ENCODE peak calls at places on chromosomes 4 and X, in four cellular contexts. F is neuronal stem cell, Z is adrenal gland, A is adipocyte. E is an unnamed sample. For H3K27me3 and H3K4me1, the result is how much of the 10 kb centered on the place peaks cover.

GRCh38 chr4:125325733-125326132 is 11.0 kb downstream of the FAT4 start:
- DNase-seq in F (no peak), Z (no peak), A (no peak), E (no peak)

GRCh38 chr4:16443504-16444088 is 217.3 kb upstream of the TAPT1 start:
- DNase-seq in F (peak), A (peak), Z (no peak), E (no peak)

GRCh38 chr4:70902577-70903281 is 560 bp downstream of the MOB1B start:
- DNase-seq in F (peak), A (no peak), Z (no peak), E (no peak)

GRCh38 chr4:118282692-118283091 is 70.1 kb downstream of the PRSS12 start:
- DNase-seq in F (no peak), A (peak), Z (no peak), E (no peak)

GRCh38 chrX:29553542-29553941 is 661.8 kb upstream of the MAGEB2 start:
- DNase-seq in A (no peak), F (no peak), Z (no peak), E (no peak)

GRCh38 chr4:17619416-17620105 is 5.1 kb downstream of the MED28 start:
- DNase-seq in A (peak), Z (no peak), F (no peak), E (no peak)

GRCh38 chr4:141375855-141376254 is 155.2 kb downstream of the ZNF330 start:
- DNase-seq in Z (peak), A (peak), F (no peak), E (no peak)

GRCh38 chr4:126899382-126899801 is 733.4 kb upstream of the INTU start:
- DNase-seq in F (no peak), A (peak), Z (peak), E (peak)

GRCh38 chrX:26952213-26952612 is 510.9 kb downstream of the PPP4R3C start:
- DNase-seq in A (no peak), F (no peak), Z (no peak), E (no peak)

GRCh38 chrX:28586891-28587635 is at the start of gene IL1RAPL1:
- DNase-seq in Z (no peak), A (peak), F (no peak), E (no peak)

GRCh38 chrX:64842492-64842891 is 133.8 kb downstream of the ZC4H2 start:
- DNase-seq in F (no peak), A (no peak), Z (no peak), E (no peak)

GRCh38 chrX:47047989-47048388 is 30.3 kb upstream of the RGN start:
- DNase-seq in F (no peak), A (no peak), Z (peak), E (no peak)

GRCh38 chr4:116824172-116824571 is 261.2 kb downstream of the TRAM1L1 start:
- DNase-seq in Z (no peak), F (no peak), A (no peak), E (no peak)

GRCh38 chrX:55624403-55624802 is 1.2 kb downstream of the FOXR2 start:
- DNase-seq in F (no peak), Z (peak), A (no peak), E (no peak)

GRCh38 chr4:113468165-113469022 is 293.1 kb downstream of the CAMK2D start:
- DNase-seq in F (peak), Z (peak), A (peak), E (peak)

GRCh38 chrX:46488712-46489111 is 56.5 kb downstream of the ZNF674 start:
- DNase-seq in F (no peak), A (no peak), Z (no peak), E (no peak)

GRCh38 chrX:68868316-68868715 is 39.5 kb downstream of the EFNB1 start:
- DNase-seq in A (no peak), F (no peak), Z (no peak), E (no peak)

GRCh38 chrX:3263681-3264126 is 82.7 kb downstream of the MXRA5 start:
- DNase-seq in F (no peak), A (peak), Z (no peak), E (no peak)

GRCh38 chr4:118865091-118865708 is 23.5 kb upstream of the SYNPO2 start:
- DNase-seq in A (peak), F (peak), Z (peak), E (no peak)

GRCh38 chrX:22365460-22365859 is 92.7 kb downstream of the CBLL2 start:
- DNase-seq in A (peak), F (no peak), Z (no peak), E (no peak)

GRCh38 chr4:169080970-169081369 is 70.9 kb upstream of the CBR4 start:
- DNase-seq in A (peak), F (no peak), Z (peak), E (no peak)

GRCh38 chr4:161869511-161869910 is 294.3 kb downstream of the FSTL5 start:
- DNase-seq in Z (no peak), A (no peak), F (no peak), E (no peak)

GRCh38 chr4:176791591-176792347 is 953 bp downstream of the VEGFC start:
- DNase-seq in A (peak), Z (peak), F (peak), E (peak)

GRCh38 chr4:182105416-182105815 is 137.8 kb upstream of the TENM3 start:
- DNase-seq in A (no peak), F (no peak), Z (no peak), E (no peak)

GRCh38 chr4:152424980-152425379 is 110.9 kb downstream of the FBXW7 start:
- DNase-seq in Z (no peak), F (no peak), A (no peak), E (no peak)

GRCh38 chr4:79087091-79087490 is 147.9 kb upstream of the PAQR3 start:
- DNase-seq in Z (no peak), A (no peak), F (peak), E (no peak)

GRCh38 chrX:9372866-9373265 is 92.0 kb upstream of the TBL1X start:
- DNase-seq in Z (no peak), F (no peak), A (no peak), E (no peak)

GRCh38 chrX:11758400-11759171 is 549 bp downstream of the MSL3 start:
- DNase-seq in A (peak), F (peak), Z (peak), E (peak)

GRCh38 chr4:112747035-112747434 is 110.1 kb downstream of the LARP7 start:
- DNase-seq in F (peak), A (no peak), Z (no peak), E (no peak)

GRCh38 chr4:126051709-126052424 is 737.1 kb downstream of the FAT4 start:
- DNase-seq in F (no peak), A (peak), Z (no peak), E (no peak)

GRCh38 chr4:103012085-103012484 is 7.4 kb downstream of the SLC9B1 start:
- DNase-seq in Z (peak), F (no peak), A (peak), E (no peak)

GRCh38 chrX:643911-644303 is 13.3 kb downstream of the SHOX start:
- DNase-seq in Z (no peak), F (no peak), A (no peak), E (no peak)

GRCh38 chr4:110621328-110621812 is 1.5 kb downstream of the PITX2 start:
- DNase-seq in A (no peak), Z (no peak), F (no peak), E (no peak)
- H3K27me3 ChIP-seq in A (under half), Z (half or more), F (half or more), E (half or more)

GRCh38 chr4:1751155-1751918 is 30.0 kb downstream of the TACC3 start:
- DNase-seq in A (no peak), Z (no peak), F (no peak), E (no peak)
- H3K4me1 ChIP-seq in A (under half), Z (under half), F (under half), E (under half)

GRCh38 chr4:30720021-30720655 is at the start of gene PCDH7:
- DNase-seq in Z (no peak), A (peak), F (peak), E (peak)

GRCh38 chr4:30717208-30718020 is 2.8 kb upstream of the PCDH7 start:
- DNase-seq in A (peak), Z (no peak), F (peak), E (peak)

GRCh38 chr4:30719363-30720020 is 677 bp upstream of the PCDH7 start:
- DNase-seq in A (peak), Z (no peak), F (peak), E (peak)

GRCh38 chr4:30718021-30718888 is 1.9 kb upstream of the PCDH7 start:
- DNase-seq in Z (no peak), A (peak), F (peak), E (peak)

GRCh38 chr4:30718889-30719252 is 1.3 kb upstream of the PCDH7 start:
- DNase-seq in A (peak), F (peak), Z (no peak), E (no peak)
- H3K27me3 ChIP-seq in A (under half), F (under half), Z (half or more), E (half or more)

DNA sequence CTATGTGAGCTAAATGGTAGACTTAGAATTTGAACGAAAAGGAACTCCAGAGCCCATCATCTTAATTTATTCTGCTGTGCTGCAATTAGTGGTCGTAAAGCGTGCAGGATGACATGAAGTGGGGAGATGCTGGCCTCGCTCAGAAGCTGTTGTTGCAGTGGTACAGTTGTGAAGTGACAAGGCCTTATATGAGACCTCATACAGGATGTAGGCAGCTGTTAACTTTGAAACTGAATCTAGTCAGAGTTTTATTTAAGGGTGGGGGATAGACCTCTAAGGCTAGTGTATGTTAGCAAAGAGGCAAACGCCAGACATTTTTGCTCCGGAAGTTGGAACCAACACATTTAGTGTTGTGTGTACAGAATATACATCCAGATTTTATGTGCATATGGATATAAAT is 13.5 kb downstream of the KLF3 start:
- DNase-seq in Z (no peak), A (no peak), F (no peak), E (no peak)
- H3K4me1 ChIP-seq in Z (under half), A (half or more), F (under half), E (half or more)

GRCh38 chr4:825063-825968 is 613 bp downstream of the CPLX1 start:
- DNase-seq in A (peak), Z (peak), F (peak), E (no peak)

GRCh38 chr4:823761-824460 is 2.0 kb downstream of the CPLX1 start:
- DNase-seq in A (no peak), Z (no peak), F (no peak), E (no peak)

GRCh38 chr4:823093-823760 is 2.7 kb downstream of the CPLX1 start:
- DNase-seq in Z (no peak), A (no peak), F (no peak), E (no peak)

GRCh38 chr4:825969-826330 is at the start of gene CPLX1:
- DNase-seq in F (no peak), A (peak), Z (peak), E (no peak)

DNA sequence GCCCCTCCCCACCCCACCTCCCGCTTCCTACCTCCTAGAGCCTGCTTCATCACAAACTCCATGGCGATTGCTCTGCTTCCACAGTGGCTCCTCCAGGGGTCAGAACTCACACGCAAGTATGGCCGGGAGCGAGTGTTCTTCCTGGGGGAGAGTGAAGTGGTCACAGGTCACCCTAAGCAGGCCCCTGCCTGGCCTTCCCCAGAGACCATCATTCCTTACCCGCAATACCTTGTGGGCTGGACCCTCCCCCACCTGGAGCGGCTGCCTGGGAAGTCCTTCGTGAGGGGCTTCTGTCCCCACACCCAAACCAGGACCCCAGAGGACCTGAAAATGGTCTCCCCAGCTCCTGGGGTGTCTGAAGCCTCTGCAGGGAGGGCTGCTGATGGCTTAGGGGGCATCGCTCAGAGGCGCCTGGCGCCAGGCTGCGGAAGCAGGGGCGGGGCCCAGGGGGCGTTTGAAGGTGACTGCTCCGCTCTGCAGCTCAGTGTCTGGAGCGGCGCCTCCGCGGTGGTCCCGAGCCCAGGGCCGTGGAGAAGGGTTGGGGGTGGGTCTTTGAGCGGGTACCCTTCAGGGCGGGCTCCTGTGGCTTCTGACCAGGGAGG is 1.4 kb downstream of the CPLX1 start:
- DNase-seq in A (no peak), F (no peak), Z (no peak), E (no peak)
- H3K27me3 ChIP-seq in A (half or more), F (half or more), Z (under half), E (half or more)

GRCh38 chrX:122878269-122878668 is 305.8 kb upstream of the GRIA3 start:
- DNase-seq in Z (no peak), F (no peak), A (peak), E (no peak)
- H3K4me1 ChIP-seq in Z (under half), F (under half), A (under half), E (under half)

GRCh38 chrX:130184857-130185256 is 13.1 kb downstream of the RAB33A start:
- DNase-seq in Z (no peak), F (no peak), A (no peak), E (no peak)

GRCh38 chrX:130196453-130196852 is 24.7 kb downstream of the RAB33A start:
- DNase-seq in F (no peak), Z (no peak), A (no peak), E (no peak)

GRCh38 chrX:130186645-130187044 is 14.9 kb downstream of the RAB33A start:
- DNase-seq in A (no peak), F (no peak), Z (no peak), E (no peak)

GRCh38 chrX:130190801-130191200 is 19.0 kb downstream of the RAB33A start:
- DNase-seq in F (no peak), Z (no peak), A (no peak), E (no peak)
- H3K27me3 ChIP-seq in F (under half), Z (under half), A (under half), E (under half)

DNA sequence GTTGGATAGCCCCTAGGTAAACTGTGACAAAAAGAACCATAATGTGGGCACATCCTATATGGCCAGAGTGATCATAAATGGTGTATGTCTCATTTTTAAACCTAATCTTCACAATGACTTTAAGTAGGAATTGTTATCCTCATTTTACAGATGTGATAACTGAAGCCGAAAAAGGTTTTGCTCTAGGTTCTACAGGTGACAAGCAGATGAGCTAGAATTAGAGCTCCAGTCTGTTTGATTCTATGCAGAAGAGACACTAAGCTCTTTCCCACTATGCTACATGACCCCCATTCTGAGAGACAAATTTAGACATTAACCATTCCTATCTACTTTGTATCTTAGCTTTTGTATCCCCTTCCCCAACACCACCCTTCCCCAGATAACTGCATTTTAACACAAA is 2.0 kb downstream of the AREG start:
- DNase-seq in A (no peak), Z (no peak), F (no peak), E (no peak)
- H3K4me1 ChIP-seq in A (under half), Z (under half), F (under half), E (under half)